ENCODE peak calls at places on chromosome 17, in four cellular contexts. F, T, I and N are unnamed samples.
A peak's percentile ranks its signal among the peaks of the same experiment; 100 is the strongest.

GRCh38 chr17:39209317-39210092 is 9.4 kb downstream of the RPL19 start:
- DNase-seq in T (peak; percentile 61), I (peak; percentile 6), F (no peak), N (no peak)

GRCh38 chr17:17533901-17534441 is 37.8 kb upstream of the RASD1 start:
- DNase-seq in F (no peak), I (no peak), T (no peak), N (peak; percentile 100)

GRCh38 chr17:37465058-37465616 is 24.6 kb upstream of the DUSP14 start:
- DNase-seq in T (no peak), I (no peak), F (no peak), N (no peak)

GRCh38 chr17:45147581-45148182 is 593 bp upstream of the HEXIM1 start:
- DNase-seq in F (peak; percentile 85), T (peak; percentile 79), I (no peak), N (peak; percentile 93)

GRCh38 chr17:5557485-5557884 is 26.8 kb downstream of the NLRP1 start:
- DNase-seq in T (no peak), F (no peak), I (no peak), N (no peak)

GRCh38 chr17:6323626-6324356 is 111.1 kb downstream of the AIPL1 start:
- DNase-seq in T (peak; percentile 19), I (peak; percentile 13), F (no peak), N (no peak)

GRCh38 chr17:67443931-67444597 is 67.0 kb downstream of the PITPNC1 start:
- DNase-seq in I (no peak), T (no peak), F (no peak), N (no peak)

GRCh38 chr17:42061641-42062487 is 11.5 kb upstream of the C17orf113 start:
- DNase-seq in I (no peak), T (no peak), F (no peak), N (no peak)

GRCh38 chr17:42877037-42877436 is 23.6 kb upstream of the G6PC1 start:
- DNase-seq in F (no peak), I (no peak), T (no peak), N (no peak)

GRCh38 chr17:62875296-62875695 is 67.2 kb upstream of the MARCHF10 start:
- DNase-seq in T (no peak), I (no peak), F (no peak), N (no peak)

GRCh38 chr17:75681289-75681688 is 14.2 kb downstream of the SAP30BP start:
- DNase-seq in I (no peak), F (no peak), T (no peak), N (no peak)

GRCh38 chr17:75430159-75430748 is 24.8 kb upstream of the GRB2 start:
- DNase-seq in F (no peak), I (peak; percentile 12), T (peak; percentile 50), N (peak; percentile 90)

DNA sequence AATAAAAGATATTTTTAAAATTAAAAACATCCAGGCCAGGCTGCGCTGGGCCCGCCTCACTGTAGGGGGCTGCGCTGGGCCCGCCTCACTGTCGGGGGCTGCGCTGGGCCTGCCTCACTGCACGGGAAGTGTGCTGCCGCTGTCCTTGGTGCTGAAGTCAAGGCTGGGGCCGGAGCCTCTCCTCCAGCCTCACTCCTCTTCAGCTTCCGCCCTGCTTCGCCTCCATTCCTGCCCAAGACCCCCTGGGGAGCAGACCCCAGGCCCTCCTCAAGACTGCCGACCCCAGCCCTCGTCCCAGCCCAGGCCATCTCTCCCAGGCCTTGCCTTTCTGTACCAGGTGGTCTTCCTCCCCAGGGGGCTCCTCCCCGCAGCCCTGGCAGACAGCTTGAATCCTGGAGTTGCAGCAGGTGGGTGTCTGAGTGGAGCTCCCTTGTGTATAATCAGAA is 26.2 kb downstream of the ENDOV start:
- DNase-seq in T (peak; percentile 91), I (peak; percentile 87), F (no peak), N (peak; percentile 35)
- TF ChIP-seq CREM in T (peak; percentile 79), I (peak; percentile 60), F (no peak), N (no peak)

GRCh38 chr17:40548982-40549680 is 16.1 kb downstream of the CCR7 start:
- DNase-seq in I (no peak), T (peak; percentile 9), F (no peak), N (peak; percentile 96)
- TF ChIP-seq CREM in I (no peak), T (no peak), F (no peak), N (no peak)

DNA sequence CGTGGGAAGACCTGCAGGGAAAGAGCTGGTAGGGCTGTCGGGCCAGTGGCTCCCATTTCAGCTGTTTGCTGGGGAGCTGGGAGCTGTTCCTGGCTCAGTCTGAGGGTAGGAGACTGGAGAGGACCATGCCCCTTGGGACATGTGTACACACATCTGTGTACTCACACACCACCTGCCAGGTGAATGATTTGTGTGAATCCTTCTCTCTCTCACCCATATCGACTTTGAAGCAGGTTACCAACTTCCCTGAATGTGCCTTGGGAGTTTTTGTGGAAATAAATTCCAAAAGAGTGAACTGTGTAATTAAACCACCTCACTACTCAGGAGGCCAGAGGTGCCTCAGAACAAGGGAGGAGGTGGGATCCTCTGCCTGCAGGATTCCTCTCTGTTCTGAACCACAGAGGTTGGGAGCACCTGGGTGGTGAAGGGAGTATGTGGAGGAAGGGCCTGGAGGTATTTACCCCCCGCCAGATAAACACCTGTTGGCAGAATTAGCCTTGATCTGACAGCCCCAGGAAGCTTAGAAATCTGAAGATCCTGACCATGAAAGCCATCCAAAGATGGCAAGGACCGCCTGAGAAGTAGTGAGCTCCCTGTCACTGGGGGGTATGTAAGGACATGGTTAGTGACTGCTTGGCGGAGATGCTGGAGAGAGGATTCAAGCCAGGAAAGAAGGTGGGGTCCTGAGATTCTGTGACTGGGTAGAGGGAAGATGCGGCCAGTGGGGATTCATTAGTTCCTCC is 3.3 kb downstream of the ABCC3 start:
- DNase-seq in F (no peak), T (no peak), I (no peak), N (no peak)
- TF ChIP-seq CREM in F (no peak), T (no peak), I (no peak), N (no peak)

GRCh38 chr17:57215317-57215716 is 41.0 kb upstream of the MSI2 start:
- DNase-seq in I (peak; percentile 21), T (no peak), F (no peak), N (no peak)
- TF ChIP-seq CREM in I (no peak), T (no peak), F (no peak), N (no peak)

DNA sequence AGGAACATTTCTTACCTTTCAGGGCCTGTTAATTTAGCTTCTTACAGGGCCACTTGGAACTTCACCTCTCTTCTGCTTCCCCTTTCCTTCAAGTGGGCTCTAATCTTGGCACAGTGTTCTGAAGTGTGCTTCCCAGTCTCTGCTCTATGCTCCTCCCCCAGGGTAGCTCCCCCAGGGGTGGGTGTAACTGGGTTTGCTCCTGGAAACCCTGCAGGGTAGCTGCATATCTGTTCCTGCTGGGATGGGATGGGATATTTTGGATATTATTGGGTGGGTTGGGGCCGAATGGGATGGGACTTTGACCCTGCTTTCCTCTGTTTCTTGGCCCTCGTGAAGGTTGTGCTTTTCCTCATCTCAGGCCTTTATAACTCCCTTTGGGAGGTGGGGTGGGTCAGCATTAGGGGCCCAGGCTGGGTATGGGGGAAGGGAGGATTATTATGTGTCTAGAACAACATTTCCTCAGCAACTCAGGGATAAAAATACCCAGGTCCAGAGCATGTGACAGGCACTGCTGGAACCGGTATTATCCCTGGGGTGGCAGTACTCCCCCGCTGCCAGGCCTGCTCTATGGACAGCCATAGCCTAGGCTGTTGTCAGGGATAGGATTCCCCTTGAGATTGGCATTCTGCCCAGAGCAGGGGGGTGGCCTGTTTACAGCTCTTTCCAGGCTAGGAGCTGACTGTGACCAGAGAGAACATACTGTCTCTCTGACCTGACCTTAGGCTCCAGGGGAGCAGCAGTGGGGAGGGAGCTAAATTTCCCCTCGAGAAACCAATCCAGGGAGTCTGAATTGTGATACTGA is 5.0 kb downstream of the NFE2L1 start:
- DNase-seq in I (peak; percentile 32), T (no peak), F (no peak), N (peak; percentile 77)
- TF ChIP-seq CREM in I (no peak), T (no peak), F (no peak), N (no peak)

GRCh38 chr17:83201206-83202001 is 122.0 kb downstream of the METRNL start:
- DNase-seq in I (no peak), F (no peak), T (no peak), N (no peak)
- TF ChIP-seq CREM in I (no peak), F (no peak), T (no peak), N (no peak)